ENCODE peak calls at places on chromosomes 13 and 19, in five cellular contexts. One of them, this sample, is unnamed.

GRCh38 chr19:28607066-28607583 is 605.8 kb downstream of the UQCRFS1 start:
- DNase-seq in BJ: no peak
- DNase-seq in endodermal cell: no peak
- DNase-seq in GM23248: no peak
- DNase-seq in psoas muscle: no peak
- DNase-seq in this sample: no peak

GRCh38 chr13:24165746-24166145 is 5.2 kb downstream of the SPATA13 start:
- DNase-seq in BJ: peak; percentile 71
- DNase-seq in endodermal cell: peak; percentile 1
- DNase-seq in GM23248: peak; percentile 86
- DNase-seq in psoas muscle: no peak
- DNase-seq in this sample: peak; percentile 38

GRCh38 chr19:30378701-30379100 is 6.5 kb downstream of the ZNF536 start:
- DNase-seq in BJ: no peak
- DNase-seq in endodermal cell: no peak
- DNase-seq in GM23248: no peak
- DNase-seq in psoas muscle: no peak
- DNase-seq in this sample: no peak

GRCh38 chr13:72504026-72504925 is 223.2 kb downstream of the MZT1 start:
- DNase-seq in BJ: no peak
- DNase-seq in endodermal cell: no peak
- DNase-seq in GM23248: no peak
- DNase-seq in psoas muscle: no peak
- DNase-seq in this sample: no peak

GRCh38 chr19:15015946-15016542 is 33.2 kb upstream of the CASP14 start:
- DNase-seq in BJ: no peak
- DNase-seq in endodermal cell: peak; percentile 82
- DNase-seq in GM23248: peak; percentile 36
- DNase-seq in psoas muscle: no peak
- DNase-seq in this sample: no peak

GRCh38 chr19:45637890-45638667 is 1.1 kb downstream of the EML2 start:
- DNase-seq in BJ: no peak
- DNase-seq in endodermal cell: peak; percentile 77
- DNase-seq in GM23248: peak; percentile 55
- DNase-seq in psoas muscle: no peak
- DNase-seq in this sample: no peak

GRCh38 chr19:48714759-48715261 is 4.7 kb downstream of the MAMSTR start:
- DNase-seq in BJ: no peak
- DNase-seq in endodermal cell: no peak
- DNase-seq in GM23248: no peak
- DNase-seq in psoas muscle: peak; percentile 48
- DNase-seq in this sample: no peak

GRCh38 chr13:93716623-93717022 is 490.0 kb downstream of the GPC6 start:
- DNase-seq in BJ: no peak
- DNase-seq in endodermal cell: no peak
- DNase-seq in GM23248: peak; percentile 25
- DNase-seq in psoas muscle: no peak
- DNase-seq in this sample: no peak

GRCh38 chr13:23642110-23642509 is 71.9 kb downstream of the TNFRSF19 start:
- DNase-seq in BJ: no peak
- DNase-seq in endodermal cell: no peak
- DNase-seq in GM23248: peak; percentile 30
- DNase-seq in psoas muscle: no peak
- DNase-seq in this sample: no peak

GRCh38 chr13:45879666-45880065 is 28.1 kb upstream of the SIAH3 start:
- DNase-seq in BJ: no peak
- DNase-seq in endodermal cell: peak; percentile 86
- DNase-seq in GM23248: no peak
- DNase-seq in psoas muscle: peak; percentile 90
- DNase-seq in this sample: no peak

GRCh38 chr19:49530708-49531107 is 2.9 kb downstream of the RCN3 start:
- DNase-seq in BJ: no peak
- DNase-seq in endodermal cell: no peak
- DNase-seq in GM23248: no peak
- DNase-seq in psoas muscle: no peak
- DNase-seq in this sample: no peak

GRCh38 chr19:11447347-11448262 is 12.2 kb downstream of the PRKCSH start:
- DNase-seq in BJ: no peak
- DNase-seq in endodermal cell: no peak
- DNase-seq in GM23248: no peak
- DNase-seq in psoas muscle: no peak
- DNase-seq in this sample: no peak

GRCh38 chr19:50224986-50225747 is 21.7 kb downstream of the MYH14 start:
- DNase-seq in BJ: no peak
- DNase-seq in endodermal cell: no peak
- DNase-seq in GM23248: no peak
- DNase-seq in psoas muscle: no peak
- DNase-seq in this sample: no peak

GRCh38 chr19:20478936-20479335 is 86.6 kb downstream of the ZNF737 start:
- DNase-seq in BJ: no peak
- DNase-seq in endodermal cell: no peak
- DNase-seq in GM23248: no peak
- DNase-seq in psoas muscle: no peak
- DNase-seq in this sample: no peak

GRCh38 chr19:49403404-49404187 is 15.5 kb downstream of the KASH5 start:
- DNase-seq in BJ: no peak
- DNase-seq in endodermal cell: peak; percentile 94
- DNase-seq in GM23248: no peak
- DNase-seq in psoas muscle: no peak
- DNase-seq in this sample: peak; percentile 23

GRCh38 chr19:30309983-30310805 is 62.0 kb upstream of the ZNF536 start:
- DNase-seq in BJ: no peak
- DNase-seq in endodermal cell: peak; percentile 29
- DNase-seq in GM23248: no peak
- DNase-seq in psoas muscle: no peak
- DNase-seq in this sample: no peak

GRCh38 chr19:23512151-23512925 is 117.1 kb upstream of the ZNF91 start:
- DNase-seq in BJ: no peak
- DNase-seq in endodermal cell: no peak
- DNase-seq in GM23248: no peak
- DNase-seq in psoas muscle: no peak
- DNase-seq in this sample: no peak

GRCh38 chr13:110450941-110451340 is 110.6 kb downstream of the RAB20 start:
- DNase-seq in BJ: no peak
- DNase-seq in endodermal cell: no peak
- DNase-seq in GM23248: no peak
- DNase-seq in psoas muscle: peak; percentile 30
- DNase-seq in this sample: no peak

GRCh38 chr19:56101095-56101494 is 20.0 kb downstream of the ZNF787 start:
- DNase-seq in BJ: no peak
- DNase-seq in endodermal cell: no peak
- DNase-seq in GM23248: no peak
- DNase-seq in psoas muscle: no peak
- DNase-seq in this sample: no peak

GRCh38 chr19:31306006-31306753 is 43.1 kb downstream of the TSHZ3 start:
- DNase-seq in BJ: no peak
- DNase-seq in endodermal cell: no peak
- DNase-seq in GM23248: no peak
- DNase-seq in psoas muscle: no peak
- DNase-seq in this sample: no peak

GRCh38 chr13:43514326-43514725 is 272.4 kb downstream of the ENOX1 start:
- DNase-seq in BJ: no peak
- DNase-seq in endodermal cell: no peak
- DNase-seq in GM23248: no peak
- DNase-seq in psoas muscle: no peak
- DNase-seq in this sample: no peak

GRCh38 chr13:73703606-73704005 is 430.6 kb downstream of the KLF12 start:
- DNase-seq in BJ: no peak
- DNase-seq in endodermal cell: no peak
- DNase-seq in GM23248: no peak
- DNase-seq in psoas muscle: no peak
- DNase-seq in this sample: no peak

GRCh38 chr19:1045247-1045603 is 5.3 kb downstream of the ABCA7 start:
- DNase-seq in BJ: no peak
- DNase-seq in endodermal cell: peak; percentile 94
- DNase-seq in GM23248: peak; percentile 59
- DNase-seq in psoas muscle: peak; percentile 64
- DNase-seq in this sample: no peak

GRCh38 chr19:1049106-1049505 is 9.2 kb downstream of the ABCA7 start:
- DNase-seq in BJ: no peak
- DNase-seq in endodermal cell: no peak
- DNase-seq in GM23248: no peak
- DNase-seq in psoas muscle: no peak
- DNase-seq in this sample: no peak

GRCh38 chr19:1046836-1047695 is 7.2 kb downstream of the ABCA7 start:
- DNase-seq in BJ: no peak
- DNase-seq in endodermal cell: no peak
- DNase-seq in GM23248: no peak
- DNase-seq in psoas muscle: peak; percentile 48
- DNase-seq in this sample: no peak

GRCh38 chr19:1047696-1048147 is 7.8 kb downstream of the ABCA7 start:
- DNase-seq in BJ: no peak
- DNase-seq in endodermal cell: peak; percentile 71
- DNase-seq in GM23248: no peak
- DNase-seq in psoas muscle: no peak
- DNase-seq in this sample: no peak

DNA sequence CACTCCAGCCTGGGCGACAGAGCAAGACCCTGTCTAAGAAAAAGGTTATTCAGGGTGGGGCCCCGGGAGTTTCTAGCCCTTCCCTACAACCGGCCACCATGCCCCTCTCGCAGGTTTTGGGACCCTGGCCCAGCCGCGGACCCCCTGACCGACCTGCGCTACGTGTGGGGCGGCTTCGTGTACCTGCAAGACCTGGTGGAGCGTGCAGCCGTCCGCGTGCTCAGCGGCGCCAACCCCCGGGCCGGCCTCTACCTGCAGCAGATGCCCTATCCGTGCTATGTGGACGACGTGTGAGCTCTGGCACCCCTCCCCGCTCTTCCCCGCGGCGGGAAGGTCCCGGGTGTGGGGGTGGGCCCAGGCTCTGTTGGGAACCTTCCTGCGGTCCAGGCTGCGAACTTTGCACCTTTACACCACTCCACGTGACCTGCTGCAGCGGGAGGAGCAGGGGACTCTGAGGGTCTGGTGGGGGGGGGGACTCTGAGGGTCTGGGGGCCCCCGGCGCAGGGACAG is 6.3 kb downstream of the ABCA7 start:
- DNase-seq in BJ: no peak
- DNase-seq in endodermal cell: no peak
- DNase-seq in GM23248: no peak
- DNase-seq in psoas muscle: no peak
- DNase-seq in this sample: no peak
- H3K4me3 ChIP-seq in BJ: no peak overlapping the region
- H3K4me3 ChIP-seq in endodermal cell: no peak overlapping the region
- H3K4me3 ChIP-seq in GM23248: no peak overlapping the region
- H3K4me3 ChIP-seq in psoas muscle: no peak overlapping the region
- H3K4me3 ChIP-seq in this sample: no peak overlapping the region

GRCh38 chr19:1298235-1298634 is 12.6 kb downstream of the EFNA2 start:
- DNase-seq in BJ: no peak
- DNase-seq in endodermal cell: no peak
- DNase-seq in GM23248: no peak
- DNase-seq in psoas muscle: no peak
- DNase-seq in this sample: no peak
- H3K4me3 ChIP-seq in BJ: no peak overlapping the region
- H3K4me3 ChIP-seq in endodermal cell: no peak overlapping the region
- H3K4me3 ChIP-seq in GM23248: no peak overlapping the region
- H3K4me3 ChIP-seq in psoas muscle: no peak overlapping the region
- H3K4me3 ChIP-seq in this sample: no peak overlapping the region

DNA sequence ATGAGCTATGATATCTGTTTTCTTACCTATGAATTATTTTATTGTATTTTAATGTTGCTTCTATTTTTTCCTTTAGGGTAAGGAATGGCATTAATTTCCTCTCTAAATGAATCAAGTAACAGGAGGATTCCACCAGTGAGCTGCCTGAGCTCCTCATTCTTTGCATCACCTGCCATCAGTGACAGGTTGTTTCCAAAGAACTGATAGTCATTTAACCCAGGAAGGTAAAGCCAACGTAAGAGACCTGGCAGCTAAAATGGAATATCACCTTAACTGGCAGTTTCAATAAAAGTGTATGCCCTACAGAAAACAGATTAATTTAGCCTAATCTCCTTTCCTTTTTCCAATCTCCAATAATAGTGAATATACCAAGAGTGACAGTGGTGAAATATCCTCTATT is 812.0 kb downstream of the SLITRK5 start:
- DNase-seq in BJ: no peak
- DNase-seq in endodermal cell: no peak
- DNase-seq in GM23248: no peak
- DNase-seq in psoas muscle: no peak
- DNase-seq in this sample: no peak
- H3K4me3 ChIP-seq in BJ: no peak overlapping the region
- H3K4me3 ChIP-seq in endodermal cell: no peak overlapping the region
- H3K4me3 ChIP-seq in GM23248: no peak overlapping the region
- H3K4me3 ChIP-seq in psoas muscle: no peak overlapping the region
- H3K4me3 ChIP-seq in this sample: no peak overlapping the region

GRCh38 chr19:55078996-55079395 is 3.3 kb downstream of the EPS8L1 start:
- DNase-seq in BJ: no peak
- DNase-seq in endodermal cell: peak; percentile 28
- DNase-seq in GM23248: no peak
- DNase-seq in psoas muscle: no peak
- DNase-seq in this sample: no peak
- H3K4me3 ChIP-seq in BJ: no peak overlapping the region
- H3K4me3 ChIP-seq in endodermal cell: no peak overlapping the region
- H3K4me3 ChIP-seq in GM23248: no peak overlapping the region
- H3K4me3 ChIP-seq in psoas muscle: no peak overlapping the region
- H3K4me3 ChIP-seq in this sample: no peak overlapping the region

GRCh38 chr19:681029-681626 is 4.9 kb downstream of the FSTL3 start:
- DNase-seq in BJ: no peak
- DNase-seq in endodermal cell: no peak
- DNase-seq in GM23248: peak; percentile 96
- DNase-seq in psoas muscle: peak; percentile 97
- DNase-seq in this sample: no peak
- H3K4me3 ChIP-seq in BJ: peak overlapping the region; percentile 39
- H3K4me3 ChIP-seq in endodermal cell: peak overlapping the region; percentile 85
- H3K4me3 ChIP-seq in GM23248: peak overlapping the region; percentile 66
- H3K4me3 ChIP-seq in psoas muscle: peak overlapping the region; percentile 82
- H3K4me3 ChIP-seq in this sample: no peak overlapping the region

GRCh38 chr13:20126460-20127262 is 34.2 kb downstream of the GJA3 start:
- DNase-seq in BJ: no peak
- DNase-seq in endodermal cell: no peak
- DNase-seq in GM23248: no peak
- DNase-seq in psoas muscle: no peak
- DNase-seq in this sample: no peak
- H3K4me3 ChIP-seq in BJ: no peak overlapping the region
- H3K4me3 ChIP-seq in endodermal cell: no peak overlapping the region
- H3K4me3 ChIP-seq in GM23248: no peak overlapping the region
- H3K4me3 ChIP-seq in psoas muscle: no peak overlapping the region
- H3K4me3 ChIP-seq in this sample: no peak overlapping the region

GRCh38 chr13:52845766-52846566 is 2.5 kb downstream of the PCDH8 start:
- DNase-seq in BJ: no peak
- DNase-seq in endodermal cell: peak; percentile 93
- DNase-seq in GM23248: peak; percentile 21
- DNase-seq in psoas muscle: peak; percentile 48
- DNase-seq in this sample: no peak
- H3K4me3 ChIP-seq in BJ: no peak overlapping the region
- H3K4me3 ChIP-seq in endodermal cell: no peak overlapping the region
- H3K4me3 ChIP-seq in GM23248: no peak overlapping the region
- H3K4me3 ChIP-seq in psoas muscle: no peak overlapping the region
- H3K4me3 ChIP-seq in this sample: no peak overlapping the region

GRCh38 chr19:35642798-35643254 is 1.3 kb downstream of the ETV2 start:
- DNase-seq in BJ: no peak
- DNase-seq in endodermal cell: no peak
- DNase-seq in GM23248: no peak
- DNase-seq in psoas muscle: no peak
- DNase-seq in this sample: no peak
- H3K4me3 ChIP-seq in BJ: peak overlapping the region; percentile 45
- H3K4me3 ChIP-seq in endodermal cell: peak overlapping the region; percentile 79
- H3K4me3 ChIP-seq in GM23248: peak overlapping the region; percentile 73
- H3K4me3 ChIP-seq in psoas muscle: peak overlapping the region; percentile 67
- H3K4me3 ChIP-seq in this sample: peak overlapping the region; percentile 58

This sample was measured in skeletal muscle cell.